ENCODE peak calls at places on chromosomes 12 and 14, in five cellular contexts. I is left ventricle myocardium inferior, X is lower lobe of right lung, W is cardiac muscle cell, A is ovary. P is an unnamed sample.

GRCh38 chr14:104143521-104144452 is 5.4 kb downstream of the KIF26A start:
- DNase-seq in A (no peak), W (no peak), X (no peak), I (no peak), P (peak)

GRCh38 chr12:56900583-56900982 is 33.6 kb downstream of the SDR9C7 start:
- DNase-seq in X (no peak), W (no peak), I (no peak), A (no peak), P (no peak)

GRCh38 chr12:92141585-92142244 is 3.9 kb downstream of the BTG1 start:
- DNase-seq in A (no peak), I (no peak), X (no peak), W (no peak), P (no peak)

GRCh38 chr12:120628919-120629318 is 11.5 kb upstream of the CABP1 start:
- DNase-seq in X (no peak), W (peak), A (no peak), I (no peak), P (peak)

GRCh38 chr12:89960607-89961394 is 252.2 kb upstream of the ATP2B1 start:
- DNase-seq in X (no peak), A (no peak), W (no peak), I (no peak), P (no peak)

GRCh38 chr14:56334458-56334857 is 216.2 kb downstream of the PELI2 start:
- DNase-seq in X (no peak), W (no peak), I (no peak), A (no peak), P (no peak)

GRCh38 chr14:102930753-102931579 is 8.5 kb downstream of the AMN start:
- DNase-seq in W (no peak), X (peak), A (no peak), I (no peak), P (peak)

GRCh38 chr14:76884853-76885276 is 58.7 kb downstream of the LRRC74A start:
- DNase-seq in I (peak), A (no peak), X (no peak), W (no peak), P (no peak)

GRCh38 chr12:76023069-76023690 is 8.4 kb downstream of the PHLDA1 start:
- DNase-seq in A (no peak), I (no peak), W (no peak), X (no peak), P (no peak)

GRCh38 chr14:73476451-73476905 is 14.3 kb upstream of the RIOX1 start:
- DNase-seq in W (no peak), I (no peak), A (no peak), X (no peak), P (no peak)

GRCh38 chr14:80477388-80478160 is 266.3 kb upstream of the DIO2 start:
- DNase-seq in W (no peak), A (no peak), I (no peak), X (no peak), P (no peak)

GRCh38 chr12:109814600-109814999 is 18.6 kb downstream of the TRPV4 start:
- DNase-seq in I (no peak), X (no peak), A (no peak), W (no peak), P (no peak)

GRCh38 chr14:103735815-103736545 is 20.4 kb downstream of the ZFYVE21 start:
- DNase-seq in I (no peak), W (no peak), X (peak), A (no peak), P (no peak)

GRCh38 chr14:95303552-95303951 is 16.2 kb downstream of the CLMN start:
- DNase-seq in I (no peak), X (no peak), A (no peak), W (no peak), P (no peak)

GRCh38 chr12:50256761-50257160 is 26.6 kb downstream of the LIMA1 start:
- DNase-seq in A (no peak), I (no peak), X (no peak), W (no peak), P (no peak)
- H3K27ac ChIP-seq in A (no peak), I (peak), X (no peak), W (no peak), P (no peak)

DNA sequence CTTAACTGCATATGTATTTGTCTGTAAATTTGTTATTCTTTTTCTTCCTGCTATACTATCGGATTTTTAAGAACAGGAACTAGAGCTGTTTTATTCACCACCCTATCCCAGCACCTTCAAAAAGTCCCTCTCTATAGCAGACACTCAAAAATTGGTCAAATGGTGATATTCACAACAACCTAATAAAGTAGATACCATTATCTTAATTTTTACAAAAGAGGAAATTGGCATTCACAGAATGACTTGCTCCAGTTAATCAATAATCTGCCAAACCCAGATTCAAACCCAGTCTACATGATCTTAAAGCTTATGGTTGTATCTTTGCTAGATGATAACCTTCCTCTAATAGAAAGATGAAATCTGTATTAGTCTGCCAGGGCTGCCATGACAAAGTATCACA is 426.6 kb downstream of the EGLN3 start:
- DNase-seq in X (no peak), I (no peak), W (no peak), A (no peak), P (no peak)
- H3K27ac ChIP-seq in X (no peak), I (no peak), W (no peak), A (no peak), P (no peak)

DNA sequence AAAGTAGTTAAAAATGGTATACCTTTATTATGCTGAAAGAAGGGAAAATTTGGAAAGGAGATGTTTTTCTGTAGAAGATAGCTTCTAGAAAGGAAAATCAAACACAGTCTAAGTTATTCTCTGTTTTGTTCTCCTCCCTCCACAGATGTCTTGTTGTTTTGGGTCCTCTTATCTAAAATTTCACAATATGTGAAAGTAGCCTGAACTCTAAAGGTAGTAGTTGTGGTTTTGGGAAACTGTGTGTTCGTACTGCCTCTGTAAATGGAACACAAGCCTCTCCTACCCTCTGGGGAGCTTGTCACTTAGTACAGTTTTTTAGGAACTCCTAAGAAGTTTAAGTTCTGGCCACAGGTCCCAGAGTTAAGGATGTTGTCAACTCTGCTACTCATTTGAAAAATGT is 112.6 kb downstream of the CRADD start:
- DNase-seq in W (no peak), A (no peak), I (no peak), X (no peak), P (no peak)
- H3K27ac ChIP-seq in W (no peak), A (no peak), I (peak), X (no peak), P (no peak)

GRCh38 chr12:53217049-53217929 is 10.2 kb upstream of the ITGB7 start:
- DNase-seq in A (no peak), X (peak), I (peak), W (no peak), P (no peak)

GRCh38 chr12:53219116-53219955 is 12.3 kb upstream of the ITGB7 start:
- DNase-seq in X (peak), A (no peak), W (no peak), I (peak), P (no peak)

GRCh38 chr12:53217930-53218307 is 10.9 kb upstream of the ITGB7 start:
- DNase-seq in X (peak), I (no peak), W (no peak), A (no peak), P (no peak)

GRCh38 chr12:53219956-53220856 is 11.8 kb downstream of the RARG start:
- DNase-seq in W (peak), I (peak), A (peak), X (peak), P (peak)

GRCh38 chr12:53218551-53219114 is 11.6 kb upstream of the ITGB7 start:
- DNase-seq in I (peak), A (peak), W (no peak), X (peak), P (no peak)
- H3K27ac ChIP-seq in I (peak), A (peak), W (no peak), X (peak), P (peak)

DNA sequence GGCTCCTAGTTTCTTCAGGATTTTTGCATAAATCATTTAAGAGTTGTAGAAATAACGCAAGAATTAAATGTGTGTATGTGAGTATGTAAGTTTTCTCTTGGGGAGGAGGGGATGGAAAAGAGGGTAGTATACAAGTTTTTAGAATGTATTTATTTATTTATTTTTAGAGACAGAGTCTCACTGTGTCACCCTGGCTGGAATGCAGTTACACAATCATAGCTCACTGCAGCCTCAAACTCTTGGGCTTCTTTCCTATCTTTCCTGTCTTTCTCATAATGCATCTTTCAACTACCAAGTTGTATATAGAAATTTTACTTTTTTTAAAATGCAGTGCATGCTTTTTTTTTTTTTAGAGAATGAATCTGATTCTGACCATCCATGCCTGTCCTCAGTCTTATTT is 269.0 kb upstream of the GARIN2 start:
- DNase-seq in X (no peak), A (no peak), I (no peak), W (no peak), P (no peak)
- H3K27ac ChIP-seq in X (no peak), A (no peak), I (no peak), W (no peak), P (no peak)

DNA sequence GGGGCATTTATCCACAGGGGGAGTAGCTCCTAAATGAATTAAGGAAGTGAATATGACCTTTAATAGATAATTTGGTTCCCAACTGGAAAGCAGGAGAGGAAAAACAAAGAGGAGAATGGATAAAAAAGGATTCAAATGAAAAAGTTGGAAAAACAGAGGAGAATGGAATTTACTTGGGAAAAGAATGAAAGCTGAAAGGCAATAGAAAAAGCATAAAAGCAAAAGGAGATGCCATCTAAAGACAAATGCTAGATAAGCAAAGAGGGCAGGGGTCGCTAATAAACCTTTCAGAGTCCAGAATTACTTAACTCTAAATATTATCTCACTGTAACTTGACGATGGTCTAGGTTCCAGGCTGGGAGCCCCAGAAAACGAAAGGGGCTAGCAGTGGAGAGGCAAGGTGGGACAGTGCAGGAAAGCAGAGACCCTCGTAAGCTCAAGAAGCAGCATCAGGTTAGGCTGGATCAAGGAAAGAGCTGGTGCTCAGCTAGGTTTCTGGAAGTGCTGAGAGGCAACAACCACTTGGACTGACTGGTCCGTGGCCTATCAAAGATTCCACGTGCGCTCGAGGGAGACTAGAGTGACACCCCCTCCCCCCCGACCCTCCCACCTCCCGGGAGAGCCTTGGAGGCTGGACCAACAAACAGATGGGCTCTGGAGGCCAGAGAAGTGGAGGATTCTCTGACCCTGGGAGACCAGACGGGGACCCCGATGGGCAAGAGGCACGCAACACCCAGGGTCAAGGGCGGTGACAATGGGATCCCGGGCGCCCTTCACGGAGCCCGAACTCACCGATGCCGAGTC is 1.2 kb downstream of the SLC2A13 start:
- DNase-seq in I (peak), A (no peak), X (no peak), W (no peak), P (peak)
- H3K27ac ChIP-seq in I (peak), A (peak), X (peak), W (peak), P (peak)

DNA sequence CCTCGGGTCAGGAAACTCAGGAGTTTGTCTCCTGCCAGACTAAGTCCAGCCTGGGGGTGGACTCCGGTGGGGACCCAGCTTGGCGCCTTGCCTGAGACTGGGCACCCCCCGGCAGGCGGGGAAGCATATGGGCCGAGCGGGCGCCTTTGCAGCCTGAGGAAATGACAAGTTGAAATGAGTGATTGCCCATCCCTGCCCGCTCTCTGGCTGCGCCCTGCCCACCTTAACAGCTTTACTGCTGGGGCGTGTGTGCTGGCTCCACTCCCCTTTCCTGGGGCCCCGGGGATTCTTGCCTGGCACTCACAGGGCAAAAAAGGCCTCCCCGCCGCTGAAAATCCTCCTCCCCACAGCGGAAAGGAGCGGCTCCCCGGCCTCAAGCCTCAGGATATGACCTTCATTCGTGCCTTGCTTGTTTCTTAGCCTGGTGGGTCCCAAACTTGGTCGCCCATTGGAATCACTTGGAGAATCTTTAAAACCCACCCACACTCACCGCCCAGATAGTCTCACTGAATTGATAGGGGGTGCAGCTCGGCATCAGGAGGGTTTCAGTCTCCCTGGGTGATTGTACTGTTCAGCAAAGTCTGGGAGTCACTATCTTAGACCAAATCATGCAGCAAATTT is 1.5 kb downstream of the RFLNA start:
- DNase-seq in X (peak), W (no peak), A (no peak), I (no peak), P (no peak)
- H3K27ac ChIP-seq in X (no peak), W (no peak), A (no peak), I (no peak), P (no peak)

GRCh38 chr14:68466491-68466977 is 326.3 kb downstream of the ZFP36L1 start:
- DNase-seq in A (no peak), W (no peak), I (no peak), X (no peak), P (no peak)
- H3K27ac ChIP-seq in A (no peak), W (no peak), I (peak), X (peak), P (no peak)